ENCODE peak calls at places on chromosomes 16 and 17, in seven cellular contexts. One of them, this sample, is unnamed.

GRCh38 chr17:47184671-47185070 is 4.4 kb downstream of the CDC27 start:
- DNase-seq in mammary epithelial cell: no peak
- DNase-seq in PC-3: no peak
- DNase-seq in fibroblast of lung: no peak
- DNase-seq in IMR-90: no peak
- DNase-seq in SK-N-SH: peak; percentile 41
- DNase-seq in GM23338: no peak
- DNase-seq in this sample: no peak

GRCh38 chr16:11797957-11798299 is 870 bp upstream of the ZC3H7A start:
- DNase-seq in PC-3: peak; percentile 8
- DNase-seq in GM23338: no peak
- DNase-seq in mammary epithelial cell: no peak
- DNase-seq in fibroblast of lung: no peak
- DNase-seq in SK-N-SH: peak; percentile 30
- DNase-seq in IMR-90: no peak
- DNase-seq in this sample: no peak

GRCh38 chr16:79316004-79316458 is 284.5 kb downstream of the MAF start:
- DNase-seq in SK-N-SH: no peak
- DNase-seq in IMR-90: no peak
- DNase-seq in fibroblast of lung: no peak
- DNase-seq in GM23338: no peak
- DNase-seq in mammary epithelial cell: no peak
- DNase-seq in PC-3: no peak
- DNase-seq in this sample: no peak

GRCh38 chr16:46763147-46763546 is 15.0 kb upstream of the MYLK3 start:
- DNase-seq in GM23338: no peak
- DNase-seq in fibroblast of lung: peak; percentile 21
- DNase-seq in mammary epithelial cell: peak; percentile 42
- DNase-seq in IMR-90: no peak
- DNase-seq in PC-3: no peak
- DNase-seq in SK-N-SH: no peak
- DNase-seq in this sample: peak; percentile 17

GRCh38 chr17:72267601-72268000 is 146.8 kb downstream of the SOX9 start:
- DNase-seq in GM23338: no peak
- DNase-seq in IMR-90: no peak
- DNase-seq in PC-3: no peak
- DNase-seq in mammary epithelial cell: no peak
- DNase-seq in SK-N-SH: no peak
- DNase-seq in fibroblast of lung: no peak
- DNase-seq in this sample: no peak

GRCh38 chr17:62801553-62801952 is 6.6 kb downstream of the MARCHF10 start:
- DNase-seq in SK-N-SH: no peak
- DNase-seq in PC-3: no peak
- DNase-seq in IMR-90: peak; percentile 36
- DNase-seq in mammary epithelial cell: no peak
- DNase-seq in fibroblast of lung: no peak
- DNase-seq in GM23338: no peak
- DNase-seq in this sample: no peak

GRCh38 chr16:21194771-21195301 is 16.5 kb downstream of the ZP2 start:
- DNase-seq in mammary epithelial cell: peak; percentile 39
- DNase-seq in PC-3: no peak
- DNase-seq in GM23338: no peak
- DNase-seq in fibroblast of lung: peak; percentile 15
- DNase-seq in SK-N-SH: no peak
- DNase-seq in IMR-90: no peak
- DNase-seq in this sample: peak; percentile 14

GRCh38 chr16:14211856-14212543 is 140.9 kb downstream of the MRTFB start:
- DNase-seq in mammary epithelial cell: no peak
- DNase-seq in PC-3: peak; percentile 10
- DNase-seq in SK-N-SH: no peak
- DNase-seq in fibroblast of lung: no peak
- DNase-seq in IMR-90: no peak
- DNase-seq in GM23338: no peak
- DNase-seq in this sample: no peak

GRCh38 chr16:67669499-67670101 is 3.0 kb downstream of the C16orf86 start:
- DNase-seq in IMR-90: no peak
- DNase-seq in GM23338: no peak
- DNase-seq in SK-N-SH: no peak
- DNase-seq in PC-3: no peak
- DNase-seq in mammary epithelial cell: no peak
- DNase-seq in fibroblast of lung: no peak
- DNase-seq in this sample: no peak

GRCh38 chr16:67668495-67669157 is 2.0 kb downstream of the C16orf86 start:
- DNase-seq in SK-N-SH: no peak
- DNase-seq in PC-3: no peak
- DNase-seq in fibroblast of lung: no peak
- DNase-seq in GM23338: no peak
- DNase-seq in mammary epithelial cell: no peak
- DNase-seq in IMR-90: no peak
- DNase-seq in this sample: no peak

GRCh38 chr16:67667434-67667816 is 811 bp downstream of the C16orf86 start:
- DNase-seq in fibroblast of lung: no peak
- DNase-seq in GM23338: no peak
- DNase-seq in PC-3: no peak
- DNase-seq in SK-N-SH: no peak
- DNase-seq in IMR-90: no peak
- DNase-seq in mammary epithelial cell: no peak
- DNase-seq in this sample: no peak

GRCh38 chr16:67666538-67667433 is at the start of the genes C16orf86 and ENKD1:
- DNase-seq in GM23338: peak; percentile 93
- DNase-seq in mammary epithelial cell: peak; percentile 33
- DNase-seq in fibroblast of lung: peak; percentile 52
- DNase-seq in SK-N-SH: peak; percentile 96
- DNase-seq in IMR-90: peak; percentile 41
- DNase-seq in PC-3: peak; percentile 46
- DNase-seq in this sample: peak; percentile 20

DNA sequence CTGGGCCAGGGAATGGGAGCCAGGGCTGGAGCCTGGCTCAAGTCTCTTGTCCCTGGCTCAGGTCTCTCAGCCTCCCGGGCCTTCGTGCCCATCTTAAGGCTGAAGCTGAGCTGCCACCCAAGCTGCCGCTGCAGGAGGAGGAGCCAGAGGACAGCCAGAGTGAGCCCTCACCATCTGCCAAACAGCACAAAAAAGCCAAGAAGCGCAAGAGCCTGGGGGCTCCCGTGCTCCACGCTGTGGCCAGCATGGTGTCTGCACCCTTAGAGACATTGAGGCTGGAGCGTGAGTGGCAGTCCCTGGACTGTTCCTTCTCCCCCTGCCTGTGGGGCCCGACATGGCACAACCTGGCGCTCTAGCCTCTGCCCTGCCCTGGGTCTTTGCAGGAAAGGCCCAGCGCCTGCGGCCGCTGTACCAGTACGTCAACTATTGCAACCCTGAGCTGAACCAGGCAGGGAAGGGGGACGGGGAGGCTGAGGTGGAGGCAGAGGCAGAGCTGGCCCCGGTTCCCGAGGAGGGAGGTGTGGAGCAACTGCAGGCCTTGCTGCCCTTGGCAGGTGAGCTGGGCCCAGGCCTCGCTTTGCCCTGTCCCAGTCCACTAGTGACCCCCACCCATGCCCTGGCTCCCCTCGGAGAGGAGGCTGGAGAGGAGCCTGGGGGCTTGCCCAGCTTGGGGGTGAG is 1.3 kb downstream of the C16orf86 start:
- DNase-seq in fibroblast of lung: peak; percentile 84
- DNase-seq in mammary epithelial cell: peak; percentile 81
- DNase-seq in SK-N-SH: peak; percentile 95
- DNase-seq in IMR-90: peak; percentile 89
- DNase-seq in PC-3: peak; percentile 72
- DNase-seq in GM23338: peak; percentile 96
- DNase-seq in this sample: peak; percentile 78
- H2AFZ ChIP-seq in fibroblast of lung: peak overlapping the region; percentile 90
- H2AFZ ChIP-seq in mammary epithelial cell: peak overlapping the region; percentile 92
- H2AFZ ChIP-seq in SK-N-SH: no peak overlapping the region
- H2AFZ ChIP-seq in IMR-90: peak overlapping the region; percentile 96
- H2AFZ ChIP-seq in PC-3: no peak overlapping the region
- H2AFZ ChIP-seq in GM23338: no peak overlapping the region
- H2AFZ ChIP-seq in this sample: peak overlapping the region; percentile 84

GRCh38 chr16:29984137-29984763 is 10.6 kb downstream of the TAOK2 start:
- DNase-seq in SK-N-SH: no peak
- DNase-seq in IMR-90: no peak
- DNase-seq in mammary epithelial cell: no peak
- DNase-seq in GM23338: no peak
- DNase-seq in fibroblast of lung: no peak
- DNase-seq in PC-3: no peak
- DNase-seq in this sample: no peak
- H4K20me1 ChIP-seq in SK-N-SH: no peaks in the 10 kb centered on the region
- H4K20me1 ChIP-seq in IMR-90: no peaks in the 10 kb centered on the region
- H4K20me1 ChIP-seq in mammary epithelial cell: no peaks in the 10 kb centered on the region
- H4K20me1 ChIP-seq in GM23338: no peaks in the 10 kb centered on the region
- H4K20me1 ChIP-seq in fibroblast of lung: no peaks in the 10 kb centered on the region
- H4K20me1 ChIP-seq in PC-3: no peaks in the 10 kb centered on the region
- H4K20me1 ChIP-seq in this sample: peaks cover 61% of the 10 kb centered on the region

GRCh38 chr17:81424613-81425017 is 29.4 kb downstream of the BAHCC1 start:
- DNase-seq in mammary epithelial cell: no peak
- DNase-seq in GM23338: no peak
- DNase-seq in fibroblast of lung: no peak
- DNase-seq in SK-N-SH: no peak
- DNase-seq in PC-3: no peak
- DNase-seq in IMR-90: no peak
- DNase-seq in this sample: no peak

GRCh38 chr17:81424151-81424550 is 28.9 kb downstream of the BAHCC1 start:
- DNase-seq in fibroblast of lung: no peak
- DNase-seq in mammary epithelial cell: no peak
- DNase-seq in PC-3: no peak
- DNase-seq in GM23338: no peak
- DNase-seq in SK-N-SH: no peak
- DNase-seq in IMR-90: no peak
- DNase-seq in this sample: no peak

GRCh38 chr17:81420769-81421462 is 25.7 kb downstream of the BAHCC1 start:
- DNase-seq in GM23338: no peak
- DNase-seq in mammary epithelial cell: no peak
- DNase-seq in PC-3: no peak
- DNase-seq in IMR-90: peak; percentile 49
- DNase-seq in fibroblast of lung: peak; percentile 62
- DNase-seq in SK-N-SH: no peak
- DNase-seq in this sample: no peak

GRCh38 chr17:81423698-81424071 is 28.4 kb downstream of the BAHCC1 start:
- DNase-seq in SK-N-SH: no peak
- DNase-seq in mammary epithelial cell: no peak
- DNase-seq in GM23338: no peak
- DNase-seq in PC-3: no peak
- DNase-seq in fibroblast of lung: no peak
- DNase-seq in IMR-90: no peak
- DNase-seq in this sample: no peak

GRCh38 chr17:81422776-81423697 is 27.8 kb downstream of the BAHCC1 start:
- DNase-seq in GM23338: no peak
- DNase-seq in mammary epithelial cell: peak; percentile 93
- DNase-seq in PC-3: peak; percentile 93
- DNase-seq in fibroblast of lung: peak; percentile 96
- DNase-seq in SK-N-SH: peak; percentile 86
- DNase-seq in IMR-90: peak; percentile 96
- DNase-seq in this sample: peak; percentile 91
- H3K4me2 ChIP-seq in GM23338: no peak overlapping the region
- H3K4me2 ChIP-seq in mammary epithelial cell: peak overlapping the region; percentile 86
- H3K4me2 ChIP-seq in PC-3: peak overlapping the region; percentile 83
- H3K4me2 ChIP-seq in fibroblast of lung: peak overlapping the region; percentile 83
- H3K4me2 ChIP-seq in SK-N-SH: peak overlapping the region; percentile 77
- H3K4me2 ChIP-seq in IMR-90: peak overlapping the region; percentile 61
- H3K4me2 ChIP-seq in this sample: peak overlapping the region; percentile 84

DNA sequence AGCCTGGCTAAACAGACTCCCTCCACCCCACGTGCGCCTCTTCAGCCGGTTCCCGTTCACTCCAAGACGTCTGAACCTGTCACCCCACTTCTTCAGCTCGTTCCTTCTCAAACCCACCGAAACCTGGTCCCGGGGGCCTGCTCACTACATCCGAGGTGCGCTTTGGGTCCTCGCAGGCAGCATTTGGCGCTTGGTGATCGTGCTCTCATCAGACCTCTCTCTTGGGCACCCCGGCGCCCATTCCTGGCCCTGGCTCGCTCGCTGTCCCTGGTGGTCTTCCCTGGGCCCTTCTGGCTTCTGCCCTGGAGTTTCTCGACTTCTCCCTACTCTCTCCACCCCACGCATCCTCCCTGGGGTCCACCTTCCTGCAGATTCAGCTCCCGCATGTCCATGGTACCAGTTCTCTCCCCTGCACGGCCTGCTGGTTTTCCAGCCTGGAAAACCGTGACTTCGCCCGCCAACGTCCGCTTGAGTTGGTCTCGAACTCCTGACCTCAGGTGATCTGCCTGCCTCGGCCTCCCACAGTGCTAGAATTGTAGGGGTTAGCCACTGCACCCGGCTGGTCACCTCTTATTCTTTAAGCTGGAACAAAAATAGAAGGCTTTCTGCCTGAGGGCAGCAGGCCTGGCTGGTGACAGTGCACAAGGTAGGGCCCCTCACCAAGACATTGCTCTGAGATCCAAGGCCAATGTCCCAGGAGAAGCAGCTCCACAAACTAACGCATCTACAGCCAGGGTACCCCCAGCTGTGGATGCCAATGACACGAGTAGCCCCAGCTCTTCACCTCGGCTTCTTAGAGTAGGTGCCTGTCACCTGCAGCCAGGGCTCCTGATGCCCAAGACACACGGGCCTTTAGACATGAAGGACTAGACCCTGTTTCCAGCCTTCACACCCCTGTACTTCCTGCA is 1.0 kb upstream of the MEAK7 start:
- DNase-seq in SK-N-SH: no peak
- DNase-seq in mammary epithelial cell: no peak
- DNase-seq in fibroblast of lung: no peak
- DNase-seq in IMR-90: no peak
- DNase-seq in PC-3: no peak
- DNase-seq in GM23338: no peak
- DNase-seq in this sample: no peak
- H2AFZ ChIP-seq in SK-N-SH: peak overlapping the region; percentile 58
- H2AFZ ChIP-seq in mammary epithelial cell: peak overlapping the region; percentile 85
- H2AFZ ChIP-seq in fibroblast of lung: peak overlapping the region; percentile 68
- H2AFZ ChIP-seq in IMR-90: peak overlapping the region; percentile 99
- H2AFZ ChIP-seq in PC-3: no peak overlapping the region
- H2AFZ ChIP-seq in GM23338: peak overlapping the region; percentile 69
- H2AFZ ChIP-seq in this sample: peak overlapping the region; percentile 67

GRCh38 chr16:80997964-80998620 is 8.6 kb downstream of the CMC2 start:
- DNase-seq in PC-3: no peak
- DNase-seq in fibroblast of lung: no peak
- DNase-seq in SK-N-SH: no peak
- DNase-seq in IMR-90: no peak
- DNase-seq in mammary epithelial cell: no peak
- DNase-seq in GM23338: no peak
- DNase-seq in this sample: no peak

GRCh38 chr16:81003064-81003463 is 3.6 kb downstream of the CMC2 start:
- DNase-seq in PC-3: no peak
- DNase-seq in mammary epithelial cell: no peak
- DNase-seq in GM23338: no peak
- DNase-seq in IMR-90: no peak
- DNase-seq in fibroblast of lung: no peak
- DNase-seq in SK-N-SH: no peak
- DNase-seq in this sample: no peak

GRCh38 chr16:81003610-81004460 is 2.9 kb downstream of the CMC2 start:
- DNase-seq in fibroblast of lung: peak; percentile 41
- DNase-seq in SK-N-SH: no peak
- DNase-seq in mammary epithelial cell: peak; percentile 3
- DNase-seq in IMR-90: peak; percentile 47
- DNase-seq in PC-3: no peak
- DNase-seq in GM23338: no peak
- DNase-seq in this sample: peak; percentile 26

GRCh38 chr16:81000873-81001272 is 5.8 kb downstream of the CMC2 start:
- DNase-seq in GM23338: no peak
- DNase-seq in PC-3: no peak
- DNase-seq in SK-N-SH: no peak
- DNase-seq in mammary epithelial cell: no peak
- DNase-seq in IMR-90: no peak
- DNase-seq in fibroblast of lung: no peak
- DNase-seq in this sample: no peak

GRCh38 chr16:81001330-81001729 is 5.4 kb downstream of the CMC2 start:
- DNase-seq in fibroblast of lung: no peak
- DNase-seq in SK-N-SH: no peak
- DNase-seq in PC-3: no peak
- DNase-seq in IMR-90: no peak
- DNase-seq in GM23338: no peak
- DNase-seq in mammary epithelial cell: no peak
- DNase-seq in this sample: no peak
- H4K20me1 ChIP-seq in fibroblast of lung: no peaks in the 10 kb centered on the region
- H4K20me1 ChIP-seq in SK-N-SH: peaks cover 31% of the 10 kb centered on the region
- H4K20me1 ChIP-seq in PC-3: peaks cover 18% of the 10 kb centered on the region
- H4K20me1 ChIP-seq in IMR-90: peaks cover 11% of the 10 kb centered on the region
- H4K20me1 ChIP-seq in GM23338: peaks cover 36% of the 10 kb centered on the region
- H4K20me1 ChIP-seq in mammary epithelial cell: no peaks in the 10 kb centered on the region
- H4K20me1 ChIP-seq in this sample: peaks cover 51% of the 10 kb centered on the region

This sample was measured in astrocyte.